ENCODE peak calls at places on chromosomes 5 and 9, in ten cellular contexts. R is AML-193; M is adrenal gland; Q is fibroblast of pulmonary artery; T is EL; I is stomach; D is DMS 273 treated with DMSO at 0.1 percent for 48 hours; F is HEK293T; W is NCI-H345; Y is stimulated activated CD4-positive, alpha-beta T cell treated with anti-CD3 and anti-CD28 coated beads, Interleukin-4, amount 100 ng/mL, for 4 hours. P is an unnamed sample.

GRCh38 chr5:121325930-121326329 is 525.8 kb upstream of the FTMT start:
- DNase-seq in Q (no peak), T (no peak), I (no peak), M (no peak), R (no peak), D (no peak), F (no peak), Y (no peak), W (no peak), P (no peak)

GRCh38 chr9:75265525-75265972 is 177.2 kb downstream of the OSTF1 start:
- DNase-seq in I (peak), R (peak), M (peak), T (peak), Y (peak), F (peak), Q (peak), D (no peak), W (peak), P (peak)

GRCh38 chr5:44885903-44886302 is 77.2 kb downstream of the MRPS30 start:
- DNase-seq in R (no peak), Q (no peak), T (no peak), M (no peak), I (no peak), Y (no peak), D (no peak), F (no peak), W (no peak), P (no peak)

GRCh38 chr9:19999491-20000057 is 210.7 kb upstream of the SLC24A2 start:
- DNase-seq in T (peak), F (no peak), D (peak), M (no peak), I (no peak), Q (peak), W (no peak), Y (peak), R (no peak), P (no peak)

GRCh38 chr9:89922099-89922498 is 317.3 kb downstream of the GADD45G start:
- DNase-seq in D (no peak), F (no peak), I (no peak), W (no peak), M (no peak), R (no peak), Q (no peak), Y (no peak), T (no peak), P (no peak)

GRCh38 chr9:20353931-20354652 is 268.2 kb downstream of the MLLT3 start:
- DNase-seq in D (no peak), I (no peak), Q (peak), Y (no peak), W (no peak), R (no peak), T (peak), F (no peak), M (no peak), P (no peak)

GRCh38 chr9:89445801-89446228 is 52.1 kb downstream of the SEMA4D start:
- DNase-seq in W (no peak), Q (no peak), F (no peak), R (no peak), M (no peak), D (no peak), I (no peak), T (no peak), Y (no peak), P (no peak)

GRCh38 chr9:104745852-104746251 is 1.6 kb upstream of the NIPSNAP3A start:
- DNase-seq in W (no peak), I (no peak), T (no peak), R (no peak), D (no peak), F (no peak), M (no peak), Y (no peak), Q (no peak), P (no peak)

GRCh38 chr9:133484671-133485437 is 6.0 kb upstream of the SLC2A6 start:
- DNase-seq in I (peak), T (no peak), D (no peak), Q (no peak), Y (no peak), F (no peak), M (no peak), R (no peak), W (no peak), P (no peak)

GRCh38 chr9:19114680-19115270 is 12.1 kb upstream of the HAUS6 start:
- DNase-seq in I (no peak), R (no peak), T (peak), M (no peak), Q (no peak), W (no peak), F (no peak), D (no peak), Y (no peak), P (no peak)

GRCh38 chr9:82495884-82496777 is 507.6 kb downstream of the SPATA31D1 start:
- DNase-seq in F (no peak), W (no peak), I (no peak), Q (no peak), R (no peak), Y (no peak), D (no peak), T (no peak), M (no peak), P (no peak)

GRCh38 chr5:73417307-73418035 is 31.1 kb downstream of the FOXD1 start:
- DNase-seq in W (peak), M (no peak), I (no peak), T (peak), Q (no peak), F (peak), Y (no peak), D (no peak), R (no peak), P (no peak)

GRCh38 chr5:17169507-17169906 is 47.9 kb upstream of the BASP1 start:
- DNase-seq in D (no peak), M (no peak), F (no peak), Q (peak), W (no peak), I (no peak), R (no peak), T (peak), Y (no peak), P (no peak)

GRCh38 chr9:21579209-21579608 is 97.1 kb upstream of the IFNE start:
- DNase-seq in Y (no peak), T (peak), R (no peak), F (no peak), W (no peak), D (no peak), I (no peak), Q (peak), M (no peak), P (no peak)

GRCh38 chr9:134136117-134136996 is 475 bp downstream of the WDR5 start:
- DNase-seq in Q (peak), F (peak), D (no peak), W (no peak), R (no peak), Y (peak), I (no peak), M (no peak), T (peak), P (no peak)

GRCh38 chr9:81574399-81574798 is 114.9 kb downstream of the TLE1 start:
- DNase-seq in T (peak), F (no peak), R (no peak), D (no peak), I (no peak), Y (no peak), W (no peak), Q (no peak), M (no peak), P (no peak)

GRCh38 chr9:127218818-127219217 is 45.8 kb upstream of the GARNL3 start:
- DNase-seq in Y (no peak), Q (no peak), T (no peak), W (no peak), D (no peak), I (no peak), M (no peak), F (no peak), R (no peak), P (no peak)

GRCh38 chr5:113293613-113294340 is 141.0 kb downstream of the TSSK1B start:
- DNase-seq in W (no peak), T (peak), I (no peak), R (no peak), M (peak), D (no peak), F (no peak), Q (peak), Y (no peak), P (peak)

GRCh38 chr5:159240301-159240870 is 22.7 kb upstream of the UBLCP1 start:
- DNase-seq in M (no peak), Y (no peak), R (peak), T (peak), Q (no peak), W (no peak), I (no peak), F (peak), D (no peak), P (no peak)

GRCh38 chr5:163838738-163839137 is 333.3 kb downstream of the MAT2B start:
- DNase-seq in W (no peak), F (no peak), Q (no peak), I (no peak), R (no peak), M (no peak), Y (no peak), D (no peak), T (no peak), P (no peak)

GRCh38 chr5:112420111-112420864 is 1.2 kb upstream of the EPB41L4A start:
- DNase-seq in M (peak), R (no peak), F (peak), Q (peak), Y (no peak), D (peak), I (peak), T (peak), W (peak), P (peak)

GRCh38 chr5:152514827-152515397 is 109.8 kb upstream of the NMUR2 start:
- DNase-seq in W (peak), T (peak), D (no peak), I (no peak), R (peak), Q (peak), Y (no peak), M (no peak), F (peak), P (no peak)

GRCh38 chr9:2015581-2016410 is 649 bp downstream of the SMARCA2 start:
- DNase-seq in T (peak), Y (peak), I (peak), D (peak), M (peak), F (peak), R (no peak), W (peak), Q (peak), P (peak)

GRCh38 chr5:112070022-112070421 is 313.0 kb upstream of the NREP start:
- DNase-seq in Q (no peak), Y (no peak), I (no peak), W (no peak), F (no peak), D (no peak), M (no peak), R (no peak), T (no peak), P (no peak)

GRCh38 chr5:173781826-173782670 is 106.1 kb upstream of the CPEB4 start:
- DNase-seq in Q (peak), T (peak), D (peak), Y (peak), F (no peak), M (peak), W (no peak), R (peak), I (peak), P (no peak)

GRCh38 chr5:127567026-127567768 is 49.8 kb downstream of the PRRC1 start:
- DNase-seq in Y (no peak), M (no peak), D (no peak), Q (no peak), T (no peak), R (peak), W (no peak), I (no peak), F (no peak), P (no peak)

GRCh38 chr5:169979871-169980270 is 424 bp downstream of the INSYN2B start:
- DNase-seq in Y (no peak), D (no peak), F (no peak), I (no peak), W (no peak), R (no peak), M (no peak), Q (peak), T (no peak), P (no peak)

GRCh38 chr9:3863114-3863528 is 337.3 kb upstream of the RFX3 start:
- DNase-seq in W (no peak), F (no peak), T (peak), R (no peak), Y (no peak), Q (peak), D (no peak), M (no peak), I (no peak), P (no peak)

GRCh38 chr5:91142819-91143218 is 240.3 kb downstream of the ARRDC3 start:
- DNase-seq in T (no peak), D (no peak), Y (no peak), I (no peak), W (no peak), Q (no peak), R (no peak), M (no peak), F (no peak), P (no peak)

GRCh38 chr5:95773325-95774059 is 42.4 kb downstream of the RHOBTB3 start:
- DNase-seq in D (no peak), I (no peak), Q (peak), R (peak), Y (no peak), M (no peak), W (no peak), F (no peak), T (peak), P (no peak)

GRCh38 chr5:179768326-179769085 is 25.3 kb upstream of the LTC4S start:
- DNase-seq in R (no peak), W (no peak), Q (no peak), M (no peak), D (no peak), I (no peak), T (no peak), F (no peak), Y (no peak), P (no peak)

GRCh38 chr5:122192883-122193496 is 63.6 kb downstream of the ZNF474 start:
- DNase-seq in I (no peak), W (peak), M (no peak), T (peak), D (peak), Q (peak), Y (no peak), R (peak), F (peak), P (peak)

GRCh38 chr5:609088-609370 is 3.1 kb upstream of the CEP72 start:
- DNase-seq in F (no peak), I (peak), Q (no peak), T (no peak), W (no peak), M (no peak), D (no peak), Y (no peak), R (no peak), P (no peak)

GRCh38 chr9:3954950-3955670 is 344.8 kb downstream of the GLIS3 start:
- DNase-seq in F (no peak), I (no peak), Y (no peak), T (peak), Q (peak), D (no peak), W (no peak), R (no peak), M (peak), P (no peak)

GRCh38 chr9:74846771-74847170 is 41.0 kb downstream of the TRPM6 start:
- DNase-seq in R (no peak), D (no peak), F (no peak), M (no peak), Y (no peak), T (peak), W (no peak), Q (no peak), I (no peak), P (no peak)

GRCh38 chr5:42059291-42059690 is 134.2 kb downstream of the FBXO4 start:
- DNase-seq in F (no peak), W (no peak), R (no peak), I (no peak), D (no peak), M (no peak), Y (no peak), T (no peak), Q (peak), P (no peak)

GRCh38 chr9:755454-756381 is 85.8 kb upstream of the DMRT1 start:
- DNase-seq in I (no peak), Y (no peak), F (no peak), T (peak), M (peak), R (peak), Q (peak), D (no peak), W (no peak), P (no peak)

P was measured in NCI-H526 treated with DMSO at 0.1 percent for 48 hours.